ENCODE peak calls at places on chromosomes 4 and X, in four cellular contexts. F is PC-3, X is body of pancreas, C is left lung. I is an unnamed sample. For H3K4me1 and H3K27me3, the result is how much of the 10 kb centered on the place peaks cover.

GRCh38 chr4:136336479-136336878 is 1195.8 kb downstream of the PCDH18 start:
- ATAC-seq in X (no peak), C (no peak), F (no peak), I (no peak)

GRCh38 chr4:121712001-121712655 is 15.3 kb upstream of the ANXA5 start:
- ATAC-seq in F (peak), C (no peak), X (peak), I (peak)

GRCh38 chr4:25320374-25321172 is 8.0 kb downstream of the ZCCHC4 start:
- ATAC-seq in C (peak), X (no peak), F (peak), I (no peak)

GRCh38 chr4:566035-566434 is 10.1 kb downstream of the TMEM271 start:
- ATAC-seq in X (no peak), C (no peak), F (no peak), I (no peak)

GRCh38 chrX:22088326-22088725 is 56.2 kb downstream of the PHEX start:
- ATAC-seq in F (no peak), C (no peak), X (no peak), I (no peak)

GRCh38 chrX:107205770-107206696 is at the start of the genes DNAAF6 and NUP62CL:
- ATAC-seq in F (peak), X (peak), C (peak), I (peak)

GRCh38 chrX:40097101-40097491 is 662 bp downstream of the BCOR start:
- ATAC-seq in C (no peak), X (no peak), F (no peak), I (no peak)

GRCh38 chrX:31540313-31540712 is 468.5 kb upstream of the FTHL17 start:
- ATAC-seq in C (no peak), X (no peak), F (no peak), I (no peak)

GRCh38 chr4:76212851-76213414 is 691 bp downstream of the SCARB2 start:
- ATAC-seq in X (no peak), F (peak), C (peak), I (peak)

GRCh38 chr4:81562093-81562492 is 90.4 kb upstream of the RASGEF1B start:
- ATAC-seq in C (peak), X (no peak), F (no peak), I (no peak)

GRCh38 chrX:46965125-46965758 is 53.0 kb downstream of the JADE3 start:
- ATAC-seq in X (no peak), C (peak), F (peak), I (no peak)
- H3K4me1 ChIP-seq in X (under half), C (under half), F (under half), I (under half)

GRCh38 chr4:109914356-109914755 is 1.7 kb downstream of the EGF start:
- ATAC-seq in X (peak), C (peak), F (no peak), I (no peak)
- H3K4me3 ChIP-seq in X (peak), C (no peak), F (peak), I (no peak)

DNA sequence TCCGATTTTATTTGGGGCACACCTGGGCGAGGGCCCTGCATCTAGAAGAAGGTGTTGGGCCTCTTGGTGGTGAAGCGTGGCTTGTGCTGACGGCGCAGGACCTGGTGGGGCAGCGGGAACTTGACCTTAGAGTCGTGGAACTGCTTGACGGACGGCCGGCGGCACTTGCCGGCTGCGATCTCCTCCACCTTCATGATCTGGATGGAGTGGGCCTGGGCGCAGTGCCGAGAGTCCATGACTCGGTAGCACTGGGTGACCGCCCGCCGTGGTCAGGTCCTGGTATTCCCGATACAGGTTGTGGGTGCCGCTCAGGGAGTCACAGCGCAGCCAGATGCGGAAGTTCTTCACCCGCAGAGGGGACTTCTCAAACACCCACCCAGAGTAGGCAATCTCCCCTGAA is 56.8 kb upstream of the ALG13 start:
- ATAC-seq in C (no peak), F (no peak), X (no peak), I (no peak)
- H3K27me3 ChIP-seq in C (under half), F (under half), X (under half), I (under half)

DNA sequence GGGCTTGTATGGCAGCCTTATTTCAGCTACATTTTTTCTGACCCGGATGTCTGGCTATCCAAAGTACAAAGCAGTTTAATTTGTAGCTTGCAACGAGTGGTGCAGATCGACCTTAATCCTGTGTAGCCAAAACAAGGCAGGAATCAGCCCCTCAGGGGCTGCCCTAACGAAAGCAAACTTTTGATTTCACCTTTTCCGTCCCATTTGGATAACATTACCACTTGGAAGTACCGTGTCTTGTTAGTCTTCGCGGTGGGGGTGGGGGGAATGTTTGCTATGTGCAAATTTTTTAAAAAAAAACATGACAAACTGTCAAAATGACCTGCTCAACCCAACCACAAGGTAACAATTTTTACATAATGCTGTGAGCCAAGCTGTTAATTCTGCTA is 766 bp upstream of the DNAJB14 start:
- ATAC-seq in F (no peak), X (no peak), C (no peak), I (no peak)
- H3K4me1 ChIP-seq in F (under half), X (under half), C (half or more), I (under half)

GRCh38 chrX:2224597-2225235 is 276.1 kb downstream of the DHRSX start:
- ATAC-seq in C (no peak), X (no peak), F (no peak), I (no peak)
- H3K4me3 ChIP-seq in C (no peak), X (no peak), F (no peak), I (no peak)

GRCh38 chr4:8281519-8282133 is 12.1 kb downstream of the HTRA3 start:
- ATAC-seq in F (no peak), C (peak), X (no peak), I (peak)
- H3K27me3 ChIP-seq in F (under half), C (under half), X (under half), I (under half)

GRCh38 chr4:174375422-174375821 is 91.7 kb downstream of the CEP44 start:
- ATAC-seq in X (no peak), C (no peak), F (no peak), I (no peak)

GRCh38 chr4:174365018-174365587 is 81.4 kb downstream of the CEP44 start:
- ATAC-seq in F (no peak), X (no peak), C (peak), I (no peak)

DNA sequence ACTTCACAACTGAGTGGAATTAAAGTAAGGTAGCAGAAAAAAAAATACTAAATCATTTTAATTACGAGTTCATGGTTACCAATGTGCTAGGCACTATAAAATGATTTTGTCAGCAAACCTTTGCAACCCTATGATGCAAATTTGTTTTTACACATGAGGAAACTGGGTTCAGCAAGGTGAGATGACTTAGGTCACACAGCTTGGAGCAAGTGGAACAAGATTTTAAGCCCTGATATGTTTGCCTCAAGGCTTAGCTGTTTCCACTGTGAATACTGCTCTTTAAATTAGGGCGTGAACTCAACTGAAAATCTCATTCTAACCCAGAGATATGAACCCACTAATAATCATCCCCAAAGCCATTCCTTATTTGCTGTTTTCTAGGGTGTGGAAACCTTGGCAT is 86.3 kb downstream of the CEP44 start:
- ATAC-seq in F (no peak), X (no peak), C (no peak), I (no peak)
- H3K4me1 ChIP-seq in F (under half), X (under half), C (under half), I (under half)

GRCh38 chr4:48127882-48128394 is 6.1 kb downstream of the TXK start:
- ATAC-seq in C (peak), F (peak), X (peak), I (peak)

GRCh38 chr4:48129307-48130014 is 4.6 kb downstream of the TXK start:
- ATAC-seq in F (no peak), C (no peak), X (no peak), I (no peak)

GRCh38 chr4:48126621-48127020 is 7.4 kb downstream of the TXK start:
- ATAC-seq in X (no peak), C (no peak), F (no peak), I (no peak)

GRCh38 chr4:48124870-48125269 is 9.2 kb downstream of the TXK start:
- ATAC-seq in X (no peak), F (no peak), C (no peak), I (no peak)

GRCh38 chr4:48127231-48127881 is 6.7 kb downstream of the TXK start:
- ATAC-seq in F (peak), C (peak), X (peak), I (no peak)
- H3K4me3 ChIP-seq in F (peak), C (no peak), X (no peak), I (peak)

DNA sequence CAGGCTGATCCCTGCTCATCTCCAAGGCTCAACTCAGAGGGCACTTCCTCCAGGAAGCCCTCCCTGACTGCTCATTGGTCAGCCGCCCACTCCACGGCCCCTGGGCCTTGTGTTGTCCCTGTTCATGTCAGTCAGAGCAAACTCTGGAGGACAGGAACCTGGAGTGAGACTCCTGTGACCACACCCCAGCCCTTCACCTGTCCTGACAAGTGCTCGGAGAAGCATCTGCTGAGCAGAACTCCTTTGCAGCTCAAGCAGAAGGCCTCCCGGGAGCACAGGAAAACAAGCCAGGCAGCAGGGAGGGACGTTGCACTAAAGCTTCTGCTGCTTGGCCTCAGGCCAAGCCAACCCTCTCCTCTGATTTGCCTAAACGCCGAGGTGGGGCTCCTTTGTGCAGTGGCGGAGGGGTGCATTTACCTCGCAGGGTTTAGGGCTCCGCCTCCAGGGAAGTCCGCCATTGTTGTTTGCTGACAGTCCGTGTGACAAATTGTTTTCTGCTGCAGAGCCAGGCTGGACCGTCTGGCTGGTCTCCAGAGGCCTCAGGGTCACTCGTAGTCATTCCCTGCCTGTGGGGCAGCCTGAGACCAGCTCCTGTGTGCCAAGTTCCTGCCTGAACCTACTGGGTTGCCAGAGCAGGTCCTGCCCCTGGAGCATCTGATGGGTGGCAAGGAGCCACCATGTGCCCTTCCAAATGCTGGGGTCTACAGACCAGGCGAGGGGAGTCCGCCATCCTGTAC is 61.8 kb downstream of the C4orf50 start:
- ATAC-seq in F (no peak), X (peak), C (peak), I (no peak)
- H3K27me3 ChIP-seq in F (under half), X (under half), C (under half), I (half or more)

I was measured in gastroesophageal sphincter.